ENCODE peak calls at places on chromosomes 16 and 17, in nine cellular contexts. B, Q, F, N, E, I, U, X and V are unnamed samples.

GRCh38 chr16:57959121-57959520 is 11.8 kb downstream of the CNGB1 start:
- DNase-seq in U (no peak), N (no peak), Q (no peak), I (no peak), B (no peak), E (no peak), X (no peak), F (no peak), V (no peak)

GRCh38 chr16:10736926-10737625 is 6.6 kb upstream of the NUBP1 start:
- DNase-seq in E (peak), N (no peak), F (peak), X (peak), I (peak), Q (peak), U (peak), B (peak), V (peak)

GRCh38 chr16:67150833-67151396 is at the start of gene B3GNT9:
- DNase-seq in F (peak), B (peak), I (no peak), Q (peak), E (no peak), N (peak), X (peak), U (no peak), V (peak)

GRCh38 chr17:67628580-67629013 is 89.1 kb upstream of the NOL11 start:
- DNase-seq in X (no peak), N (peak), Q (no peak), I (no peak), E (no peak), F (peak), U (no peak), B (peak), V (no peak)

GRCh38 chr16:68070811-68071546 is 14.2 kb upstream of the NFATC3 start:
- DNase-seq in F (no peak), E (no peak), U (no peak), B (no peak), Q (no peak), N (no peak), X (no peak), I (no peak), V (no peak)

GRCh38 chr17:48125829-48126612 is 18.5 kb downstream of the SNX11 start:
- DNase-seq in X (no peak), U (no peak), N (no peak), I (no peak), F (no peak), E (no peak), B (no peak), Q (no peak), V (no peak)

GRCh38 chr16:84724619-84725307 is 25.0 kb downstream of the USP10 start:
- DNase-seq in B (no peak), E (no peak), F (no peak), N (no peak), X (no peak), I (no peak), U (no peak), Q (no peak), V (no peak)

GRCh38 chr17:66255527-66255971 is 26.3 kb upstream of the APOH start:
- DNase-seq in I (no peak), B (no peak), F (no peak), U (no peak), E (no peak), Q (no peak), N (no peak), X (no peak), V (no peak)

GRCh38 chr17:6556121-6557039 is at the start of gene PITPNM3:
- DNase-seq in U (no peak), B (no peak), I (no peak), F (peak), E (no peak), Q (peak), N (no peak), X (no peak), V (no peak)